ENCODE peak calls at places on chromosome 19, in ten cellular contexts. X is fibroblast of pulmonary artery; V is CD4-positive, alpha-beta T cell; S is pancreas; I is choroid plexus epithelial cell; N is dorsolateral prefrontal cortex; D is H9; Q is hepatocyte; E is CD8-positive, alpha-beta T cell; F is astrocyte. O is an unnamed sample.

GRCh38 chr19:458091-459042 is 2.5 kb downstream of the SHC2 start:
- DNase-seq in V (no peak), S (no peak), Q (no peak), E (no peak), X (no peak), N (no peak), F (no peak), D (no peak), I (no peak), O (no peak)

GRCh38 chr19:4295972-4296771 is 6.0 kb downstream of the TMIGD2 start:
- DNase-seq in S (no peak), E (no peak), D (peak; percentile 63), Q (no peak), F (peak; percentile 10), I (no peak), N (peak; percentile 66), X (no peak), V (no peak), O (peak; percentile 6)

GRCh38 chr19:32223595-32224370 is 121.6 kb upstream of the ZNF507 start:
- DNase-seq in F (no peak), D (no peak), V (no peak), I (no peak), Q (no peak), E (no peak), X (no peak), S (no peak), N (no peak), O (no peak)

GRCh38 chr19:32363175-32363574 is 17.8 kb downstream of the ZNF507 start:
- DNase-seq in S (no peak), I (peak; percentile 70), X (peak; percentile 61), F (no peak), N (no peak), D (no peak), E (no peak), V (no peak), Q (peak; percentile 34), O (no peak)

GRCh38 chr19:51398096-51398704 is 7.8 kb upstream of the C19orf84 start:
- DNase-seq in V (no peak), F (no peak), N (no peak), S (no peak), I (peak; percentile 58), Q (peak; percentile 29), E (no peak), X (peak; percentile 37), D (no peak), O (peak; percentile 30)

GRCh38 chr19:54183431-54183830 is 5.9 kb downstream of the MBOAT7 start:
- DNase-seq in V (no peak), N (no peak), Q (no peak), E (no peak), S (no peak), X (no peak), F (no peak), D (no peak), I (no peak), O (peak; percentile 59)

GRCh38 chr19:51946602-51947001 is 19.3 kb downstream of the ZNF613 start:
- DNase-seq in I (no peak), N (no peak), D (no peak), V (no peak), Q (no peak), E (no peak), F (no peak), S (no peak), X (no peak), O (no peak)

GRCh38 chr19:28519950-28520861 is 692.7 kb downstream of the UQCRFS1 start:
- DNase-seq in N (peak; percentile 41), I (no peak), D (no peak), E (no peak), X (no peak), S (peak; percentile 20), F (peak; percentile 53), Q (no peak), V (no peak), O (no peak)

GRCh38 chr19:37718357-37718756 is 1.2 kb downstream of the ZNF607 start:
- DNase-seq in X (no peak), V (no peak), I (peak; percentile 5), E (no peak), S (no peak), Q (peak; percentile 6), F (no peak), N (no peak), D (no peak), O (no peak)

GRCh38 chr19:1286859-1287621 is 1.4 kb downstream of the EFNA2 start:
- DNase-seq in X (no peak), V (no peak), F (no peak), D (no peak), Q (no peak), S (no peak), E (no peak), I (no peak), N (no peak), O (no peak)

GRCh38 chr19:1154731-1155351 is 19.2 kb downstream of the SBNO2 start:
- DNase-seq in V (no peak), N (no peak), X (peak; percentile 95), Q (peak; percentile 86), S (peak; percentile 65), I (peak; percentile 93), F (peak; percentile 80), E (no peak), D (no peak), O (peak; percentile 100)

DNA sequence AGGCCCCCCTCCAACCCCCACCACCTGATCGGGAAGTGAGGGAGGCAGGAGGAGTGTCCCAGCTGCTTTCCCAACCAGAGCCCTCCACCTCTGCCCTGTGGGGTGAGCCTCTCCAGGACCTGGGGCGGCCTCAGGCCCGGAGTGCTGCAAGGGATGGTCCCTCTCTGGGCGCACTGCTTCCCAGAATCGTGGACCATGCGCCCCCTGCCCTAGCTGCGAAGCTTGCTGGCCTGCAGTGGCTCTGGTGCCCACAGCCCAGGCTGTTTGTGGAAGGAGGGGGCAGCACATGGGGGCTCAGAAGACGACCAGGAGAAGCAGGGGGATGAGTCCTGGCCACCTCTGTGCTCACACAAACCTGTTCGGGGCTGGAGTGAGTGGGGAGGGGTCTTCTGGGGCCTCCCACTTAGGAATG is 33.6 kb downstream of the CEBPG start:
- DNase-seq in D (no peak), V (no peak), I (no peak), N (no peak), E (no peak), F (no peak), S (no peak), X (no peak), Q (no peak), O (peak; percentile 55)
- TF ChIP-seq CTCF in D (no peak), V (peak; percentile 50), I (no peak), N (peak; percentile 10), E (peak; percentile 37), F (no peak), S (peak; percentile 3), X (no peak), Q (no peak), O (no peak)

DNA sequence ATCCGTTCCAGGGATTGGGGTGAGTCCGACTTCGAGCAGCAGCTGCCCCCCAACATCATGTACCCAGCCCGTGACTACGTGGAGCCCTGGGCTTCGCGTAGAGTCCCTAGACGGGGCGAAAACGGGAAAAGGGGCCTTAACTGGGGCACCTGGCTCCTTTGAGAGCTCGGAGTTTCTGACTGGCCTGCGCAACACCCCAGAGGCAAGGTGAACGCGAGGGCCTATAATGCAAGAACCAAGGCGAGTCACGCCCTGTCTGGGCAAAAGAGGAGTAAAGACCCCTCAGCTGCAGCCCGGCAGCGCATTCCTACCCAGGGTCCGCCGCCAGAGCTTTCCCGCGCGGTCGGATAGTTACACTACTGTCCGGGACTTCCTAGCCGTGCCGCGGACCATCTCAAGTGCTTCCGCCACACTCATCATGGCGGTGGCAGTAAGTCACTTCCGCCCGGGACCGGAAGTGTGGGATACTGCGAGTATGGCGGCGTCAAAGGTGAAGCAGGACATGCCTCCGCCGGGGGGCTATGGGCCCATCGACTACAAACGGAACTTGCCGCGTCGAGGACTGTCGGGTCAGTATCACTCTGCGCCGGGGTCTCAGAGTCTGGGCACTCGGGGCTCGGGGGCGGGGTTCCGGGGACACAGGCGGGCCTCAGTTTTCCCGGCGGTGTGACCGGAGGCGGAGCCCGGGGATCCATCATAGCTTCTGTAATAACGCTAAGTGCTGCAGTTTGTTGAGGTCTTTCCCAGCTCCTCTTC is at the start of gene NDUFA13:
- DNase-seq in V (peak; percentile 90), X (peak; percentile 94), Q (peak; percentile 93), S (peak; percentile 86), N (peak; percentile 95), E (peak; percentile 93), F (peak; percentile 80), I (peak; percentile 94), D (peak; percentile 95), O (peak; percentile 98)
- TF ChIP-seq CTCF in V (no peak), X (no peak), Q (no peak), S (no peak), N (peak; percentile 46), E (no peak), F (no peak), I (no peak), D (no peak), O (no peak)

GRCh38 chr19:44694184-44694579 is 4.8 kb upstream of the CEACAM16 start:
- DNase-seq in I (no peak), F (no peak), D (no peak), N (no peak), X (no peak), Q (no peak), E (no peak), S (no peak), V (peak; percentile 15), O (peak; percentile 58)
- TF ChIP-seq CTCF in I (peak; percentile 49), F (peak; percentile 4), D (peak; percentile 60), N (no peak), X (peak; percentile 34), Q (peak; percentile 16), E (no peak), S (no peak), V (peak; percentile 13), O (peak; percentile 31)

GRCh38 chr19:12965812-12966135 is 3.6 kb upstream of the DAND5 start:
- DNase-seq in V (no peak), E (no peak), F (no peak), D (no peak), X (no peak), I (no peak), Q (no peak), S (no peak), N (no peak), O (no peak)
- TF ChIP-seq CTCF in V (no peak), E (no peak), F (no peak), D (no peak), X (no peak), I (no peak), Q (no peak), S (no peak), N (no peak), O (no peak)

GRCh38 chr19:10227215-10227971 is 3.7 kb downstream of the S1PR2 start:
- DNase-seq in F (no peak), S (no peak), Q (no peak), X (peak; percentile 36), V (no peak), N (peak; percentile 93), I (peak; percentile 47), E (no peak), D (peak; percentile 55), O (no peak)
- TF ChIP-seq CTCF in F (no peak), S (no peak), Q (peak; percentile 15), X (no peak), V (no peak), N (no peak), I (peak; percentile 38), E (no peak), D (peak; percentile 41), O (no peak)

GRCh38 chr19:46049597-46049996 is 8.8 kb upstream of the IGFL4 start:
- DNase-seq in S (no peak), F (no peak), X (no peak), D (peak; percentile 87), N (no peak), V (no peak), E (no peak), I (no peak), Q (no peak), O (no peak)
- TF ChIP-seq CTCF in S (no peak), F (no peak), X (no peak), D (peak; percentile 74), N (no peak), V (no peak), E (no peak), I (no peak), Q (no peak), O (no peak)

O was measured in osteoblast.